ENCODE peak calls at places on chromosomes 12 and 14, in four cellular contexts. D, Q, A and F are unnamed samples.

GRCh38 chr12:49824886-49825285 is 3.3 kb downstream of the NCKAP5L start:
- DNase-seq in D (no peak), Q (no peak), A (no peak), F (no peak)

GRCh38 chr12:132445884-132446471 is 44.0 kb upstream of the FBRSL1 start:
- DNase-seq in A (no peak), Q (peak; percentile 94), D (no peak), F (peak; percentile 83)

GRCh38 chr12:9364224-9365176 is 156.3 kb upstream of the PZP start:
- DNase-seq in A (peak; percentile 98), Q (no peak), D (peak; percentile 46), F (peak; percentile 65)

GRCh38 chr12:109542014-109542413 is 31.3 kb downstream of the MMAB start:
- DNase-seq in D (no peak), A (no peak), Q (no peak), F (no peak)

GRCh38 chr12:7188557-7189397 is 709 bp upstream of the PEX5 start:
- DNase-seq in A (peak; percentile 17), Q (peak; percentile 44), D (peak; percentile 64), F (peak; percentile 91)

GRCh38 chr14:104221071-104221625 is 82.8 kb downstream of the KIF26A start:
- DNase-seq in D (no peak), A (no peak), Q (no peak), F (peak; percentile 7)

GRCh38 chr14:75434557-75435248 is 6.9 kb downstream of the JDP2 start:
- DNase-seq in Q (no peak), A (no peak), D (no peak), F (no peak)

GRCh38 chr14:67429651-67430205 is 17.8 kb upstream of the PLEK2 start:
- DNase-seq in A (no peak), Q (no peak), D (no peak), F (no peak)

GRCh38 chr12:69511469-69511868 is 41.3 kb downstream of the FRS2 start:
- DNase-seq in Q (no peak), D (no peak), A (no peak), F (no peak)

GRCh38 chr12:104219908-104220404 is 4.4 kb downstream of the TXNRD1 start:
- DNase-seq in Q (peak; percentile 25), D (peak; percentile 69), A (no peak), F (no peak)

GRCh38 chr14:55019968-55020554 is 6.8 kb downstream of the WDHD1 start:
- DNase-seq in D (no peak), Q (no peak), A (no peak), F (no peak)

GRCh38 chr12:112836736-112837628 is 45.4 kb downstream of the RPH3A start:
- DNase-seq in D (no peak), A (no peak), Q (no peak), F (no peak)

GRCh38 chr12:77167801-77168200 is 102.4 kb upstream of the E2F7 start:
- DNase-seq in D (no peak), A (no peak), Q (no peak), F (no peak)

GRCh38 chr12:70754330-70754741 is 117.1 kb upstream of the PTPRB start:
- DNase-seq in A (no peak), D (no peak), Q (peak; percentile 42), F (no peak)

GRCh38 chr14:77043984-77044485 is 15.5 kb upstream of the IRF2BPL start:
- DNase-seq in A (no peak), Q (no peak), D (no peak), F (no peak)

GRCh38 chr12:10672231-10672868 is 1.5 kb downstream of the STYK1 start:
- DNase-seq in D (no peak), Q (no peak), A (no peak), F (no peak)

GRCh38 chr12:90940872-90941499 is 14.0 kb downstream of the CCER1 start:
- DNase-seq in D (peak; percentile 28), Q (peak; percentile 11), A (no peak), F (no peak)

GRCh38 chr12:49098035-49098451 is 3.4 kb upstream of the DHH start:
- DNase-seq in A (no peak), Q (peak; percentile 68), D (peak; percentile 28), F (peak; percentile 87)

GRCh38 chr12:24931666-24932405 is 17.1 kb downstream of the BCAT1 start:
- DNase-seq in A (peak; percentile 79), D (no peak), Q (no peak), F (no peak)

GRCh38 chr12:132921685-132922084 is 34.3 kb upstream of the CHFR start:
- DNase-seq in Q (peak; percentile 36), D (no peak), A (no peak), F (peak; percentile 36)

GRCh38 chr12:47636908-47637780 is 68.7 kb downstream of the RPAP3 start:
- DNase-seq in Q (no peak), A (no peak), D (peak; percentile 58), F (peak; percentile 85)

GRCh38 chr12:18703916-18704315 is 33.9 kb downstream of the PLCZ1 start:
- DNase-seq in Q (no peak), A (no peak), D (no peak), F (no peak)

DNA sequence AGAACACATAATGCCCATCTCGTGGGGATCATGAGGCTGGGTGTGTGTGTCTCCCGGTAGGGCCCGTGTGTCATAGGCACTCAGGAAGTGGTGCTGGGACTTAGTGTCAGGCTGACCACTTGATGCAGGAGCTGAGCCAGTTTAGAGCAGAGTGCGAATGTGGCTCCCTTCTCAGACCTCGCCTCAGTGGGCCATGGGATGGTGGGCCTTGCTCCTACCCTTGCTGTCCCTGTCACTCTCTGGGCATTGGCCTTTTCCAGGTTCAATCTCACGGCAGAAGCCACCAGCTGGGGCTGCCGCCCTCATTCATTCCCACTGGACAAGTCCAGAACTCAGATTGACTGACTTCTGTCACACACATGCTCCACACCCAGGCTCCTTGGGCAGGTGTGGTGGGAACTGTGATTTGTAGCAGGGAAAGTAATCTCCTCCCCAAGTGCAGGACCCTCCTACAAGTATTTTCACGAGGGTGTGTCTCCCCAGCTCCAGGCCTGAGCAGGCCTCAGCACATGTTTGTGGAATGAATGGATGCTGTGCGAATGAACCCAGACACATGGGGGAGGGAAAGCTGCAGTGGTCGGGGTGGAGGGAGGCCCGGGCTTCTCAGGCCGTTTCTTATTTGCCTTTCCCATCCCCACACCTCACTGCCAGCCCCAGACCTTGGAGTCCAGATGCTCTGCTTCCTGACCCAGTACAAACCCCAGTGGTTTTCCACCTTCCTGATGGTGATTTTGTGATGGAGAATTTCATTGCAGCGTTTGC is 54.9 kb downstream of the BEGAIN start:
- DNase-seq in D (no peak), A (no peak), Q (no peak), F (peak; percentile 7)
- TF ChIP-seq CREB1 in D (no peak), A (no peak), Q (no peak), F (no peak)

GRCh38 chr12:57094194-57095160 is 5.6 kb downstream of the NAB2 start:
- DNase-seq in Q (no peak), D (no peak), A (no peak), F (no peak)
- TF ChIP-seq ETV6 in Q (no peak), D (no peak), A (no peak), F (no peak)

GRCh38 chr12:12441051-12441807 is 84.4 kb downstream of the BORCS5 start:
- DNase-seq in A (no peak), D (no peak), Q (no peak), F (no peak)

GRCh38 chr12:12436831-12437345 is 80.0 kb downstream of the BORCS5 start:
- DNase-seq in D (no peak), Q (no peak), A (no peak), F (no peak)

GRCh38 chr12:12441891-12442461 is 85.1 kb downstream of the BORCS5 start:
- DNase-seq in D (no peak), Q (no peak), A (no peak), F (no peak)

GRCh38 chr12:12442548-12443071 is 85.7 kb downstream of the BORCS5 start:
- DNase-seq in D (no peak), A (no peak), Q (peak; percentile 15), F (no peak)

GRCh38 chr12:12439636-12440035 is 82.8 kb downstream of the BORCS5 start:
- DNase-seq in D (peak; percentile 87), A (no peak), Q (no peak), F (no peak)
- TF ChIP-seq CREB1 in D (peak; percentile 9), A (no peak), Q (no peak), F (no peak)

GRCh38 chr12:46209914-46210834 is 58.7 kb downstream of the SLC38A1 start:
- DNase-seq in D (peak; percentile 11), A (peak; percentile 68), Q (no peak), F (no peak)
- TF ChIP-seq ETV6 in D (no peak), A (peak; percentile 89), Q (no peak), F (no peak)

GRCh38 chr12:42757735-42758134 is 168.2 kb upstream of the PRICKLE1 start:
- DNase-seq in D (no peak), Q (no peak), A (no peak), F (no peak)
- TF ChIP-seq CREB1 in D (no peak), Q (no peak), A (no peak), F (no peak)

DNA sequence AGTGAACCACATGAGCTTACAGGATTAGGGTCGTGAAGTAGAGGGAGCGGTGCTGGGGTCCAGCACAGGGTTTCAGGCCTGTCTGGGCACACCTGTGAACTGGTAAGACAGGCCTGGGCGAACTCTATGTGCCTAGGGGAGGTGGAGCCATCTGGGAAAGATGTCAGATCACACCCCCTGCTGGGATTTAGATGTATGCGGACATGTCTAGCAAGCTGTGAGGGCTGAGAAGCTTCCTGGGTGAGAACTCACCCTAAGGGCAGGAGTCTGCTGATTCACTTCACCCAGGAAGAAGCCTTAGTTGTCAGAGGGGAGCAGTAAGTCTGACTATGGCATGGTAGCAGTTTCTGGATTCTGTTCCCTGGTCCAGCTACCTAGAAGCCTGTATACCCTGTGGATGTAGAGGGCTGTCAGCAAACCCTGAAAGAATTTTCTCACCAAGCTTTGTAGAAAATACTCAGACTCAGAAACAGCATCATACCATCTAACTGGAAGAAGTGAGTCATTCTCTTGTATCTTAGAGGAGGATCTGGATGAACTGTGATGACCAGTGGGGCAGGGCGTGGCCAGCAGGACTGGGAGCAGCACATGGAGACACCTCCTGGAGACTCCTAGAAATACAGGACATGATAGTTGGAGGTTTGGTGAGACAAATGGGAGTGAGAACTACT is 11.2 kb upstream of the PYGL start:
- DNase-seq in Q (peak; percentile 76), A (no peak), D (peak; percentile 82), F (peak; percentile 55)
- TF ChIP-seq ETV6 in Q (no peak), A (no peak), D (no peak), F (no peak)

GRCh38 chr14:72517736-72518135 is 376.2 kb downstream of the DPF3 start:
- DNase-seq in D (no peak), Q (no peak), A (no peak), F (no peak)
- TF ChIP-seq CREB1 in D (no peak), Q (no peak), A (no peak), F (no peak)

GRCh38 chr12:12715459-12716150 is 1.6 kb upstream of the CDKN1B start:
- DNase-seq in D (no peak), Q (no peak), A (no peak), F (no peak)
- TF ChIP-seq ETV6 in D (no peak), Q (no peak), A (no peak), F (no peak)

GRCh38 chr14:23173039-23173438 is 10.4 kb downstream of the SLC7A8 start:
- DNase-seq in D (no peak), Q (no peak), A (no peak), F (no peak)
- TF ChIP-seq CREB1 in D (no peak), Q (no peak), A (no peak), F (no peak)

GRCh38 chr12:65881348-65881961 is 57.2 kb downstream of the HMGA2 start:
- DNase-seq in D (no peak), Q (no peak), A (no peak), F (peak; percentile 38)
- TF ChIP-seq ETV6 in D (no peak), Q (no peak), A (no peak), F (no peak)